ENCODE peak calls at places on chromosomes 12 and 14, in six cellular contexts. B is sigmoid colon, Q is GM12878, N is HepG2, S is SK-N-SH, Y is suprapubic skin. J is an unnamed sample.

GRCh38 chr14:105047283-105048016 is 17.8 kb downstream of the GPR132 start:
- DNase-seq in B (peak; percentile 66), Q (no peak), N (no peak), S (peak; percentile 19), Y (no peak), J (peak; percentile 68)

GRCh38 chr12:7116916-7117315 is 7.9 kb upstream of the C1RL start:
- DNase-seq in B (peak; percentile 58), Q (no peak), N (no peak), S (no peak), Y (peak; percentile 39), J (no peak)

GRCh38 chr14:60590907-60591510 is 58.3 kb downstream of the SIX1 start:
- DNase-seq in B (no peak), Q (no peak), N (no peak), S (no peak), Y (no peak), J (no peak)

GRCh38 chr12:124422142-124422569 is 127.3 kb downstream of the RFLNA start:
- DNase-seq in B (no peak), Q (no peak), N (no peak), S (no peak), Y (no peak), J (peak; percentile 73)

GRCh38 chr12:119659289-119659897 is 8.5 kb upstream of the PRKAB1 start:
- DNase-seq in B (no peak), Q (no peak), N (peak; percentile 46), S (peak; percentile 69), Y (no peak), J (no peak)

GRCh38 chr12:45540661-45541341 is 188.7 kb upstream of the ARID2 start:
- DNase-seq in B (no peak), Q (no peak), N (no peak), S (peak; percentile 4), Y (no peak), J (no peak)

GRCh38 chr12:115233891-115234543 is 550.0 kb upstream of the TBX3 start:
- DNase-seq in B (no peak), Q (no peak), N (no peak), S (peak; percentile 63), Y (no peak), J (no peak)

GRCh38 chr14:52391866-52392600 is 77.9 kb downstream of the PTGER2 start:
- DNase-seq in B (no peak), Q (no peak), N (no peak), S (no peak), Y (no peak), J (no peak)

GRCh38 chr12:118061011-118061875 is at the start of gene WSB2:
- DNase-seq in B (peak; percentile 86), Q (no peak), N (no peak), S (peak; percentile 88), Y (peak; percentile 83), J (peak; percentile 75)

GRCh38 chr14:63394856-63395255 is 76.1 kb upstream of the GPHB5 start:
- DNase-seq in B (no peak), Q (no peak), N (no peak), S (no peak), Y (no peak), J (no peak)

GRCh38 chr14:104085032-104085888 is at the start of gene ASPG:
- DNase-seq in B (peak; percentile 63), Q (no peak), N (no peak), S (peak; percentile 50), Y (peak; percentile 65), J (peak; percentile 22)

GRCh38 chr12:103880299-103881142 is 39.5 kb upstream of the NT5DC3 start:
- DNase-seq in B (no peak), Q (peak; percentile 74), N (no peak), S (peak; percentile 17), Y (no peak), J (no peak)

GRCh38 chr12:13727707-13728147 is 253.7 kb downstream of the GRIN2B start:
- DNase-seq in B (no peak), Q (no peak), N (no peak), S (no peak), Y (no peak), J (no peak)

GRCh38 chr12:125029756-125030358 is 35.4 kb upstream of the AACS start:
- DNase-seq in B (no peak), Q (no peak), N (no peak), S (no peak), Y (no peak), J (no peak)

DNA sequence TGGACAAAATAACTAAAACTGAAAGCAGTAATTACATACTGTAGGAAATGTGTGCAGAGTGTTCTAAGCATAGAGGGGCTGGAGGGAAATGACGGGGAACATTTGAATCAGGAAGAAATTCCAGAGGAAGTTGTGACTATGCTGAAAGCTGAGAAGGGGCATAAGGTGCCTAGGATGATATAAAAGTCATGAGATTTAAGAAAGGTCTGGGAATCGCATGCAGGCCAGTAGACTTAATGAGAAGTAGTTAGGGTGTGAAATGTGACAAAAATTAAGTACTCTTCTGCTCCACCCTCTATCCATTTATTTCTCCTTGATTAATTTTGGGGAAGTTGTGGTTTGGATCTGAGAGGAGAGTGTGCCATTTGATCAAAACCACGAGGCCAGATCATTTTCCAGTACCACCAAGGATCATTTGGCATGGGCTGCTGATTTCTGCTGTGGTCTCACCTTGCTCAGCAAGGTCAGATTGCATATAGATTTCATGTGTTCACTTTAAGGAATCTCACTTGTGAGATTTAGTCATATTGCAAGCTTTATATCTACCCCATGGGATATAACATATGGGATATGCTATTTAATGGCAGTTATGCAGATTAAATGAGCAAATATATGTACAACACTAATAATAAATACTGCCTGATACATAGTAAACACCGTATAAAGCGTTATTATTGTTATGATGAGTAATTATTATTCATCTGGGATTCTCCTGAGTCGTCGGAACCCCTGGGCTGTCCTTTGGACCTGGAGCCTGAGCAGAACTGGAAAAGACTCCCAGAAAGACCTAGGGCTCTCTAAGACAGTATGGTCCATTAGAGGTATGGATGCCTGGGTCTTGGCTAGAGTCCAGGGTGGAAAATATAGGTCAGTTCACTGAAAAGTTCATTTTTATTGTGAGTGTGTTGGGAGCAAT is 72.3 kb downstream of the SRGAP1 start:
- DNase-seq in B (no peak), Q (no peak), N (no peak), S (no peak), Y (no peak), J (no peak)
- TF ChIP-seq EP300 in B (no peak), Q (no peak), N (no peak), S (no peak), Y (no peak), J (no peak)

DNA sequence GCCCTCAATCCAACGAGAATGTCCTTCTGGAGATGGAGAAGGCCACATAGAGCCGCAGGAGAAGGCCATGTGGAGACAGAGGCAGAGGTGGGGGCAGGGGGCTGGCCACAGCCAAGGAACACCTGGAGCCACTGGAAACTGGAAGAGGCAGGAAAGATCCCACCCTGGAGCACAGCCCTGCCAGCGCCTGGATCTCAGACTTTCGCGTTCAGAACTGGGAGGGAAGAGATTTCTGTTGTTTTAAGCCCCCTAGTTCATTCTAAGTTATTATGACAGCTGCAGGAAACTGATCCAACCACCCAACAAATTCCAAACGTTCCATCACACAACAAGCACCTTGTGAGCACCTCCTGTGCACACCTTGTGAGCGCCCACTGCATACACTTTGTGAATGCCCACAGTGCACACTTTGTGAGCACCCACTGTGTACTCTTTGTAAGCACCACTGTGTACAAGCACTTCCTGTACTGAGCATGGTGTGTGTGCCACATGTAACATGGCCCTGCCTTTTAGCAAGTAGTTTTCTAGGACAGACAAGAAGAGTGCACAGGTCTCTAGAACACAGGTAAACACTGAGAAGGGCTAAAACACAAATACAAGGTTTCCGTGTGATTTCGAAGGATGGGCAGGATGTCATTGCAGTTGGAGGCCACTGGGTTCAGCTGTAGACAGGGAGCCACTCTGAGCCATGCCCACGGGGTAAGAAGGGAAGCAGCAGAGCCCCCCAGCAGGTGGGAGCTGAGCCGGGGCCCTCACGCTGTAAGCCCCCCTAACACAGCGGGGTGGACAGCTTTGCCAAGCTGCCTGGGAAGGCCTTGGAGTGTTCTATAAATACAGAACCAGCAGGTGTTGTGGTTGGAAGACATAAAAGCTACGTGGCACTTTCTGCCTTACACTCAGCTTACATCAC is 15.4 kb downstream of the RIMBP2 start:
- DNase-seq in B (peak; percentile 41), Q (no peak), N (no peak), S (no peak), Y (no peak), J (no peak)
- TF ChIP-seq POLR2AphosphoS5 in B (no peak), Q (no peak), N (no peak), S (no peak), Y (no peak), J (no peak)

GRCh38 chr12:14962797-14963196 is 1.4 kb upstream of the ARHGDIB start:
- DNase-seq in B (no peak), Q (no peak), N (no peak), S (no peak), Y (no peak), J (no peak)

GRCh38 chr12:14962180-14962579 is 779 bp upstream of the ARHGDIB start:
- DNase-seq in B (no peak), Q (no peak), N (no peak), S (no peak), Y (no peak), J (no peak)

GRCh38 chr12:14960548-14961465 is 594 bp downstream of the ARHGDIB start:
- DNase-seq in B (no peak), Q (no peak), N (no peak), S (no peak), Y (no peak), J (no peak)

GRCh38 chr12:14959916-14960315 is 1.5 kb downstream of the ARHGDIB start:
- DNase-seq in B (no peak), Q (no peak), N (no peak), S (no peak), Y (no peak), J (no peak)

DNA sequence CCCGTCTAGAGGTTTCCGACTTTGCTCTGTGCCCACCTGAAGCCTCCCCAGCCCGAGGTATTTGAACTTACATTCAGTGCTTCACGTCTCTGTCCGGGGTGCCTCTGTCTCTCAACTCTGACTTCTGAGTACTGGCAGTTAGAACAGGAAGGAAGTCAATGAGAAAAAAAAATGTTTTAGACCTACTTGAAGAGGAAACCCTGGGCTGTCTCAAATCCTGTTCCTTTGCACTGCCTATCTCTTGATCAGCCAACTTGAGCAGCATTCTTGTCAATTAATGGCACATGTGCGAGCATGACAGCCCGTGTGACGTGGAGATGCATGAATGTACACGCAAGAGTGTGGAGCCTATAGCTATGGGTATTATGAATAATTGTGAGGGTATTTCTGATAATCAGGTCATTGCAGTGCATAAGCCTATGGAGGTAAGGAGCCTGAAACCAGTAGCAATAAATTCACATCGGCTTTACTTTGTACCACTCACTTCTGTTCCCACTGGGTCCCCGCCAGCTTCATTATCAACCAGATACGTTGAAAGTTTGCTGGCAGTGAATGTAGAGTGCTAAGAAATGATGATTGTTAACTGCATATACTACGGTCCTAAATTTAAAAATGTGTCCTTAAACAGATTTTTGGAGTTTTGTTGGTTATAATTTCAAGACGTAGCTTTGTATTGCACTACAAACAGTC is at the start of gene ARHGDIB:
- DNase-seq in B (no peak), Q (peak; percentile 87), N (no peak), S (no peak), Y (no peak), J (no peak)
- H3K4me3 ChIP-seq in B (peak within 1 kb of the TSS; percentile 42), Q (peak within 1 kb of the TSS; percentile 80), N (no peak within 1 kb of the TSS), S (peak within 1 kb of the TSS; percentile 76), Y (peak within 1 kb of the TSS; percentile 53), J (peak within 1 kb of the TSS; percentile 54)

GRCh38 chr12:19190292-19191031 is 60.9 kb downstream of the PLEKHA5 start:
- DNase-seq in B (no peak), Q (no peak), N (no peak), S (no peak), Y (no peak), J (no peak)

GRCh38 chr12:19189522-19189921 is 60.0 kb downstream of the PLEKHA5 start:
- DNase-seq in B (no peak), Q (no peak), N (no peak), S (no peak), Y (no peak), J (no peak)

GRCh38 chr12:19191563-19191962 is 62.0 kb downstream of the PLEKHA5 start:
- DNase-seq in B (no peak), Q (no peak), N (no peak), S (no peak), Y (no peak), J (no peak)

GRCh38 chr12:19192709-19193108 is 63.2 kb downstream of the PLEKHA5 start:
- DNase-seq in B (no peak), Q (no peak), N (no peak), S (no peak), Y (no peak), J (no peak)

GRCh38 chr12:19191089-19191488 is 61.6 kb downstream of the PLEKHA5 start:
- DNase-seq in B (no peak), Q (no peak), N (no peak), S (no peak), Y (no peak), J (no peak)
- TF ChIP-seq EP300 in B (no peak), Q (no peak), N (no peak), S (no peak), Y (no peak), J (no peak)